ENCODE peak calls at places on chromosomes 13 and 19, in four cellular contexts. Q is sigmoid colon, A is ovary, D is HepG2. K is an unnamed sample.

GRCh38 chr19:46730595-46730994 is 13.7 kb upstream of the PRKD2 start:
- DNase-seq in Q (peak), D (no peak), A (no peak), K (no peak)

GRCh38 chr13:79803939-79804487 is 323.1 kb downstream of the NDFIP2 start:
- DNase-seq in A (no peak), Q (no peak), D (peak), K (no peak)

GRCh38 chr19:17107546-17108452 is 32.2 kb downstream of the MYO9B start:
- DNase-seq in A (peak), Q (peak), D (peak), K (peak)

GRCh38 chr19:15299568-15300409 is 32.5 kb downstream of the BRD4 start:
- DNase-seq in D (no peak), A (no peak), Q (no peak), K (no peak)

GRCh38 chr13:80083516-80084085 is 257.3 kb downstream of the SPRY2 start:
- DNase-seq in D (no peak), Q (no peak), A (no peak), K (no peak)

GRCh38 chr19:5048091-5048726 is 79.3 kb downstream of the KDM4B start:
- DNase-seq in A (peak), Q (peak), D (peak), K (peak)

GRCh38 chr13:110134801-110135200 is 172.2 kb downstream of the COL4A1 start:
- DNase-seq in D (no peak), Q (no peak), A (no peak), K (no peak)

GRCh38 chr13:20714161-20714560 is 10.7 kb downstream of the IL17D start:
- DNase-seq in A (no peak), Q (no peak), D (no peak), K (peak)

DNA sequence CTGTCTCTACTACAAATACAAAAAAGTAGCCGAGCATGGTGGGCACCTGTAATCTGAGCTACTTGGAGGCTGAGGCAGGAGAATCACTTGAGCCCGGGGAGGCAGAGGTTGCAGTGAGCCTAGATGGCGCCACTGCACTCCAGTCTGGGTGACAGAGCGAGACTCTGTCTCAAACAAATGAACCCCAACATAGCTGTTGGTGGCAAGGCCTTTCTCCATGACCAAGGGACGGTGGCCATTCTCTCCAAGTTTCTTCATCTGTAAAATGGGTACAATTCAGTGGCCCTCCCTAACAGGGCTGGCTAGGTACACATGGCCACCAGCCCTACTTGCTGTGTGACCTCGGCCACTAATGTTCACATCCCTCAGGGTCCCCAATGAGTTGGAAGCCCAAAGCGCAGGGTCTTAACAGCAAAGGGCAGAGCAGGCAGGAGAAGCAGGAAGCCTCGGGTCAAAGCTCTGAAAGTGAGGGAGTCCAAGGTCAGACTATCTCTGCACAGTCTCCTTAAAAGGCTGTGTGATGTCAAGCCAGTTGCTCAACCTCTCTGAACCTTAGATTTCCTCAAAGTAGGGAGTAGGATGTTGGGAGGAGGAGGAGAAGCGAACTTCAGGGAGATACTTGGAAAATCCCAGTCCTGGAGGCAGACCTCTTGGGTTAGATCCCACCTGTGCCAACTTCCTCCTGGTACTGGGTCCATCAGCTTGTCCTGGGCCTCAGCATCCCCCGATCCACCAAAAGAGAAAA is 2.7 kb downstream of the JUND start:
- DNase-seq in Q (no peak), A (no peak), D (no peak), K (no peak)
- TF ChIP-seq CTCF in Q (no peak), A (peak), D (peak), K (no peak)

GRCh38 chr19:6350688-6351087 is 10.6 kb upstream of the CLPP start:
- DNase-seq in Q (no peak), D (no peak), A (no peak), K (no peak)
- TF ChIP-seq POLR2A in Q (no peak), D (no peak), A (no peak), K (no peak)

GRCh38 chr19:14061081-14061749 is 661 bp downstream of the PALM3 start:
- DNase-seq in D (peak), A (no peak), Q (no peak), K (no peak)

GRCh38 chr19:14066139-14066538 is 4.3 kb upstream of the PALM3 start:
- DNase-seq in A (no peak), D (no peak), Q (no peak), K (no peak)

GRCh38 chr19:14061751-14062557 is at the start of gene PALM3:
- DNase-seq in D (no peak), Q (no peak), A (no peak), K (no peak)

GRCh38 chr19:14062558-14062855 is 631 bp upstream of the PALM3 start:
- DNase-seq in A (no peak), D (no peak), Q (no peak), K (no peak)

DNA sequence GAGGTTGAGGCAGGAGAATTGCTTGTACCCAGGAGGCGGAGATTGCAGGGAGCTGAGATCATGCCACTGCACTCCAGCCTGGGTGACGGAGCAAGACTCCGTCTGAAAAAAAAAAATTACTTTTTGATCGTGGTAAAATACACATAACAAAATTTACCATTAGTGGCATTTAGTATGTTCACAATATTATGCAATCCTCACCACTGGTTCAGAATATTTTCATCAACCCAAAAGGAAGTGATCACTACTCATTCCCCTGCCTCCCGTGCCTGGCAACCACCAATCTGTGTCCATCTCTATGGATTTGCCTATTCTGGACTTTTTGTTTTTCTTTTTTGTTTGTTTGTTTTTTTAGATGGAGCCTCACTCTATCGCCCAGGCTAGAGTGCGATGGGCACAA is 1.2 kb upstream of the PALM3 start:
- DNase-seq in D (no peak), A (no peak), Q (no peak), K (no peak)
- H3K4me3 ChIP-seq in D (no peak), A (no peak), Q (no peak), K (no peak)

DNA sequence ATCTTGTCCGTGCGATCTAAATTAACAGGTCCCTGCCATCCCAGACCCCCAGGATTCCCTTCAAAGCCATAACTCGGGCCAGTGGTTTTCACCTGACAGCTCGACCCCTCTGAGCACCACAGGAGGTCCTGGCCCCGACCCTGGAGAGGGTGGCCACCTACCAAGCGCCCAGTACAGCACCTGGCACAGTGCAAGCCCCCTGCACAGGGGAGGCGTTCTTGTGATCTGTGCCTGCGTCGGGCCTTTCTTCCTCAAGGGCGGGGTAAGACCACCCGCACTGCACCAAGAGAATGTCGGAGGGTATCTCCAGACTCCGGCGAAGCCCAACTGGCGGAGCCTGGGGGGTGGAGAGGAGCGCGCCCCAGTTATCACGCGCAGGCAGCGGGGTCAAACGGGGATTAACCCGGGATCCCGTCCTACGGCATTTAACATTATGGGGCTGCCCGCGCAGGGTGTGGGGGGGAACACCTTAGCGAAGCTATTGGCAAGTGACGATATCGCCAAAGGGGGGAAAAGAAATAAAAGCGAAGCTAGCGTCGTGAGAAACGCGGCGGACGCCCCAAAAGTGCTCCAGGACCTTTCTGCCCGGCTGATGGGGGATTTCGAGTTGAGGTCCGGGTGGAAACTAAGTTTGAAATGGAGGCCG is 1.3 kb upstream of the HNRNPL start:
- DNase-seq in Q (peak), A (peak), D (no peak), K (peak)
- TF ChIP-seq CTCF in Q (no peak), A (peak), D (no peak), K (no peak)

GRCh38 chr19:50065938-50066337 is 40.1 kb downstream of the ZNF473 start:
- DNase-seq in Q (no peak), D (no peak), A (no peak), K (no peak)
- TF ChIP-seq POLR2A in Q (no peak), D (no peak), A (no peak), K (no peak)